ENCODE peak calls at places on chromosomes 1 and 21, in four cellular contexts. One of them, this sample, is unnamed.

GRCh38 chr1:2230781-2231666 is 2.9 kb downstream of the SKI start:
- DNase-seq in glutamatergic neuron: peak
- DNase-seq in heart right ventricle: no peak
- DNase-seq in epithelial cell of proximal tubule: no peak
- DNase-seq in this sample: no peak

GRCh38 chr1:39110325-39110851 is 84.2 kb downstream of the NDUFS5 start:
- DNase-seq in glutamatergic neuron: no peak
- DNase-seq in heart right ventricle: no peak
- DNase-seq in epithelial cell of proximal tubule: peak
- DNase-seq in this sample: no peak

GRCh38 chr1:201418461-201418860 is 3.1 kb downstream of the TNNI1 start:
- DNase-seq in glutamatergic neuron: no peak
- DNase-seq in heart right ventricle: no peak
- DNase-seq in epithelial cell of proximal tubule: no peak
- DNase-seq in this sample: no peak

GRCh38 chr1:29500651-29501050 is 264.3 kb downstream of the PTPRU start:
- DNase-seq in glutamatergic neuron: no peak
- DNase-seq in heart right ventricle: no peak
- DNase-seq in epithelial cell of proximal tubule: no peak
- DNase-seq in this sample: no peak

GRCh38 chr1:184558691-184559090 is 171.9 kb downstream of the C1orf21 start:
- DNase-seq in glutamatergic neuron: no peak
- DNase-seq in heart right ventricle: no peak
- DNase-seq in epithelial cell of proximal tubule: no peak
- DNase-seq in this sample: no peak

GRCh38 chr1:33029921-33030320 is 6.8 kb downstream of the AK2 start:
- DNase-seq in glutamatergic neuron: no peak
- DNase-seq in heart right ventricle: no peak
- DNase-seq in epithelial cell of proximal tubule: no peak
- DNase-seq in this sample: no peak

GRCh38 chr1:109767596-109768334 is 4.0 kb upstream of the EPS8L3 start:
- DNase-seq in glutamatergic neuron: peak
- DNase-seq in heart right ventricle: no peak
- DNase-seq in epithelial cell of proximal tubule: no peak
- DNase-seq in this sample: peak

GRCh38 chr1:156471496-156472490 is 28.8 kb downstream of the MEF2D start:
- DNase-seq in glutamatergic neuron: no peak
- DNase-seq in heart right ventricle: peak
- DNase-seq in epithelial cell of proximal tubule: no peak
- DNase-seq in this sample: no peak

GRCh38 chr1:176820292-176821056 is 344.0 kb downstream of the ASTN1 start:
- DNase-seq in glutamatergic neuron: no peak
- DNase-seq in heart right ventricle: no peak
- DNase-seq in epithelial cell of proximal tubule: no peak
- DNase-seq in this sample: no peak

GRCh38 chr1:14602131-14602530 is 3.6 kb downstream of the KAZN start:
- DNase-seq in glutamatergic neuron: no peak
- DNase-seq in heart right ventricle: peak
- DNase-seq in epithelial cell of proximal tubule: peak
- DNase-seq in this sample: peak

GRCh38 chr1:96076589-96076988 is 645.0 kb upstream of the PTBP2 start:
- DNase-seq in glutamatergic neuron: no peak
- DNase-seq in heart right ventricle: no peak
- DNase-seq in epithelial cell of proximal tubule: no peak
- DNase-seq in this sample: no peak

GRCh38 chr1:19765623-19766022 is 34.1 kb downstream of the TMCO4 start:
- DNase-seq in glutamatergic neuron: no peak
- DNase-seq in heart right ventricle: no peak
- DNase-seq in epithelial cell of proximal tubule: peak
- DNase-seq in this sample: no peak

GRCh38 chr1:154324669-154325582 is at the start of gene ATP8B2:
- DNase-seq in glutamatergic neuron: peak
- DNase-seq in heart right ventricle: peak
- DNase-seq in epithelial cell of proximal tubule: no peak
- DNase-seq in this sample: peak

GRCh38 chr1:182391028-182391361 is 595 bp downstream of the GLUL start:
- DNase-seq in glutamatergic neuron: peak
- DNase-seq in heart right ventricle: no peak
- DNase-seq in epithelial cell of proximal tubule: no peak
- DNase-seq in this sample: no peak

GRCh38 chr1:239817801-239818200 is 273.9 kb upstream of the FMN2 start:
- DNase-seq in glutamatergic neuron: no peak
- DNase-seq in heart right ventricle: no peak
- DNase-seq in epithelial cell of proximal tubule: no peak
- DNase-seq in this sample: no peak

GRCh38 chr21:34344584-34344983 is 19.2 kb upstream of the KCNE2 start:
- DNase-seq in glutamatergic neuron: no peak
- DNase-seq in heart right ventricle: no peak
- DNase-seq in epithelial cell of proximal tubule: no peak
- DNase-seq in this sample: no peak

GRCh38 chr1:29698033-29698432 is 461.7 kb downstream of the PTPRU start:
- DNase-seq in glutamatergic neuron: peak
- DNase-seq in heart right ventricle: no peak
- DNase-seq in epithelial cell of proximal tubule: no peak
- DNase-seq in this sample: peak

GRCh38 chr1:1358433-1359201 is at the start of gene MXRA8:
- DNase-seq in glutamatergic neuron: peak
- DNase-seq in heart right ventricle: peak
- DNase-seq in epithelial cell of proximal tubule: no peak
- DNase-seq in this sample: peak

GRCh38 chr21:34544032-34544496 is 32.1 kb upstream of the KCNE1 start:
- DNase-seq in glutamatergic neuron: peak
- DNase-seq in heart right ventricle: peak
- DNase-seq in epithelial cell of proximal tubule: peak
- DNase-seq in this sample: no peak

GRCh38 chr1:223189903-223190724 is 47.1 kb upstream of the TLR5 start:
- DNase-seq in glutamatergic neuron: no peak
- DNase-seq in heart right ventricle: no peak
- DNase-seq in epithelial cell of proximal tubule: no peak
- DNase-seq in this sample: no peak

GRCh38 chr1:27605796-27606707 is 2.1 kb upstream of the AHDC1 start:
- DNase-seq in glutamatergic neuron: peak
- DNase-seq in heart right ventricle: peak
- DNase-seq in epithelial cell of proximal tubule: no peak
- DNase-seq in this sample: no peak

GRCh38 chr1:38009088-38009840 is 3.3 kb upstream of the UTP11 start:
- DNase-seq in glutamatergic neuron: no peak
- DNase-seq in heart right ventricle: no peak
- DNase-seq in epithelial cell of proximal tubule: no peak
- DNase-seq in this sample: no peak

GRCh38 chr1:243942196-243943150 is 92.4 kb upstream of the AKT3 start:
- DNase-seq in glutamatergic neuron: no peak
- DNase-seq in heart right ventricle: no peak
- DNase-seq in epithelial cell of proximal tubule: no peak
- DNase-seq in this sample: no peak

GRCh38 chr1:227926896-227927885 is 20.5 kb downstream of the WNT9A start:
- DNase-seq in glutamatergic neuron: peak
- DNase-seq in heart right ventricle: no peak
- DNase-seq in epithelial cell of proximal tubule: no peak
- DNase-seq in this sample: no peak

GRCh38 chr1:55585402-55585792 is 370.2 kb upstream of the USP24 start:
- DNase-seq in glutamatergic neuron: no peak
- DNase-seq in heart right ventricle: no peak
- DNase-seq in epithelial cell of proximal tubule: no peak
- DNase-seq in this sample: no peak

GRCh38 chr1:61452354-61452990 is 272.5 kb downstream of the TM2D1 start:
- DNase-seq in glutamatergic neuron: no peak
- DNase-seq in heart right ventricle: no peak
- DNase-seq in epithelial cell of proximal tubule: no peak
- DNase-seq in this sample: no peak

GRCh38 chr1:239387304-239388231 is 1.2 kb downstream of the CHRM3 start:
- DNase-seq in glutamatergic neuron: peak
- DNase-seq in heart right ventricle: no peak
- DNase-seq in epithelial cell of proximal tubule: no peak
- DNase-seq in this sample: peak

GRCh38 chr1:224852901-224853568 is 76.4 kb upstream of the DNAH14 start:
- DNase-seq in glutamatergic neuron: no peak
- DNase-seq in heart right ventricle: no peak
- DNase-seq in epithelial cell of proximal tubule: peak
- DNase-seq in this sample: no peak

GRCh38 chr1:40421348-40421693 is 29.0 kb upstream of the ZFP69B start:
- DNase-seq in glutamatergic neuron: no peak
- DNase-seq in heart right ventricle: no peak
- DNase-seq in epithelial cell of proximal tubule: no peak
- DNase-seq in this sample: no peak

GRCh38 chr1:59169703-59170102 is 127.2 kb upstream of the FGGY start:
- DNase-seq in glutamatergic neuron: no peak
- DNase-seq in heart right ventricle: no peak
- DNase-seq in epithelial cell of proximal tubule: no peak
- DNase-seq in this sample: no peak

GRCh38 chr1:235060607-235061470 is 67.8 kb downstream of the TOMM20 start:
- DNase-seq in glutamatergic neuron: no peak
- DNase-seq in heart right ventricle: no peak
- DNase-seq in epithelial cell of proximal tubule: no peak
- DNase-seq in this sample: no peak

GRCh38 chr1:247415423-247416361 is at the start of gene NLRP3:
- DNase-seq in glutamatergic neuron: no peak
- DNase-seq in heart right ventricle: peak
- DNase-seq in epithelial cell of proximal tubule: peak
- DNase-seq in this sample: no peak

GRCh38 chr1:151131832-151132675 is 14.4 kb downstream of the SEMA6C start:
- DNase-seq in glutamatergic neuron: peak
- DNase-seq in heart right ventricle: no peak
- DNase-seq in epithelial cell of proximal tubule: no peak
- DNase-seq in this sample: no peak

GRCh38 chr21:34519694-34520093 is 7.7 kb upstream of the KCNE1 start:
- DNase-seq in glutamatergic neuron: no peak
- DNase-seq in heart right ventricle: no peak
- DNase-seq in epithelial cell of proximal tubule: no peak
- DNase-seq in this sample: no peak

GRCh38 chr1:179337942-179338560 is 27.7 kb upstream of the AXDND1 start:
- DNase-seq in glutamatergic neuron: no peak
- DNase-seq in heart right ventricle: no peak
- DNase-seq in epithelial cell of proximal tubule: no peak
- DNase-seq in this sample: no peak

GRCh38 chr1:94550800-94551241 is 9.3 kb upstream of the F3 start:
- DNase-seq in glutamatergic neuron: no peak
- DNase-seq in heart right ventricle: no peak
- DNase-seq in epithelial cell of proximal tubule: no peak
- DNase-seq in this sample: no peak

GRCh38 chr1:184065559-184065958 is 14.0 kb downstream of the TSEN15 start:
- DNase-seq in glutamatergic neuron: no peak
- DNase-seq in heart right ventricle: no peak
- DNase-seq in epithelial cell of proximal tubule: no peak
- DNase-seq in this sample: no peak

GRCh38 chr1:180953291-180953747 is 40.6 kb downstream of the KIAA1614 start:
- DNase-seq in glutamatergic neuron: no peak
- DNase-seq in heart right ventricle: no peak
- DNase-seq in epithelial cell of proximal tubule: no peak
- DNase-seq in this sample: no peak

GRCh38 chr1:87250336-87250735 is 78.3 kb upstream of the LMO4 start:
- DNase-seq in glutamatergic neuron: no peak
- DNase-seq in heart right ventricle: no peak
- DNase-seq in epithelial cell of proximal tubule: no peak
- DNase-seq in this sample: no peak
- TF ChIP-seq CTCF in glutamatergic neuron: no peak
- TF ChIP-seq CTCF in heart right ventricle: no peak
- TF ChIP-seq CTCF in epithelial cell of proximal tubule: no peak
- TF ChIP-seq CTCF in this sample: no peak

GRCh38 chr1:204516180-204516879 is at the start of gene MDM4:
- DNase-seq in glutamatergic neuron: peak
- DNase-seq in heart right ventricle: peak
- DNase-seq in epithelial cell of proximal tubule: peak
- DNase-seq in this sample: peak
- TF ChIP-seq CTCF in glutamatergic neuron: no peak
- TF ChIP-seq CTCF in heart right ventricle: no peak
- TF ChIP-seq CTCF in epithelial cell of proximal tubule: no peak
- TF ChIP-seq CTCF in this sample: no peak

GRCh38 chr1:107740574-107740973 is 224.4 kb downstream of the VAV3 start:
- DNase-seq in glutamatergic neuron: no peak
- DNase-seq in heart right ventricle: no peak
- DNase-seq in epithelial cell of proximal tubule: no peak
- DNase-seq in this sample: no peak

GRCh38 chr1:107739183-107739582 is 225.8 kb downstream of the VAV3 start:
- DNase-seq in glutamatergic neuron: no peak
- DNase-seq in heart right ventricle: no peak
- DNase-seq in epithelial cell of proximal tubule: no peak
- DNase-seq in this sample: no peak

GRCh38 chr1:107741242-107741641 is 223.7 kb downstream of the VAV3 start:
- DNase-seq in glutamatergic neuron: no peak
- DNase-seq in heart right ventricle: no peak
- DNase-seq in epithelial cell of proximal tubule: no peak
- DNase-seq in this sample: no peak

GRCh38 chr1:107739651-107740050 is 225.3 kb downstream of the VAV3 start:
- DNase-seq in glutamatergic neuron: no peak
- DNase-seq in heart right ventricle: no peak
- DNase-seq in epithelial cell of proximal tubule: no peak
- DNase-seq in this sample: no peak
- TF ChIP-seq CTCF in glutamatergic neuron: no peak
- TF ChIP-seq CTCF in heart right ventricle: no peak
- TF ChIP-seq CTCF in epithelial cell of proximal tubule: peak
- TF ChIP-seq CTCF in this sample: no peak

GRCh38 chr1:44694863-44695478 is 20.5 kb downstream of the ARMH1 start:
- DNase-seq in glutamatergic neuron: no peak
- DNase-seq in heart right ventricle: no peak
- DNase-seq in epithelial cell of proximal tubule: no peak
- DNase-seq in this sample: no peak
- TF ChIP-seq CTCF in glutamatergic neuron: no peak
- TF ChIP-seq CTCF in heart right ventricle: no peak
- TF ChIP-seq CTCF in epithelial cell of proximal tubule: no peak
- TF ChIP-seq CTCF in this sample: no peak

GRCh38 chr1:245797592-245798366 is 643.0 kb downstream of the KIF26B start:
- DNase-seq in glutamatergic neuron: peak
- DNase-seq in heart right ventricle: no peak
- DNase-seq in epithelial cell of proximal tubule: no peak
- DNase-seq in this sample: no peak
- TF ChIP-seq CTCF in glutamatergic neuron: peak
- TF ChIP-seq CTCF in heart right ventricle: peak
- TF ChIP-seq CTCF in epithelial cell of proximal tubule: peak
- TF ChIP-seq CTCF in this sample: peak

GRCh38 chr1:67700692-67701410 is 15.8 kb downstream of the GADD45A start:
- DNase-seq in glutamatergic neuron: peak
- DNase-seq in heart right ventricle: peak
- DNase-seq in epithelial cell of proximal tubule: no peak
- DNase-seq in this sample: no peak
- TF ChIP-seq CTCF in glutamatergic neuron: no peak
- TF ChIP-seq CTCF in heart right ventricle: peak
- TF ChIP-seq CTCF in epithelial cell of proximal tubule: peak
- TF ChIP-seq CTCF in this sample: no peak

DNA sequence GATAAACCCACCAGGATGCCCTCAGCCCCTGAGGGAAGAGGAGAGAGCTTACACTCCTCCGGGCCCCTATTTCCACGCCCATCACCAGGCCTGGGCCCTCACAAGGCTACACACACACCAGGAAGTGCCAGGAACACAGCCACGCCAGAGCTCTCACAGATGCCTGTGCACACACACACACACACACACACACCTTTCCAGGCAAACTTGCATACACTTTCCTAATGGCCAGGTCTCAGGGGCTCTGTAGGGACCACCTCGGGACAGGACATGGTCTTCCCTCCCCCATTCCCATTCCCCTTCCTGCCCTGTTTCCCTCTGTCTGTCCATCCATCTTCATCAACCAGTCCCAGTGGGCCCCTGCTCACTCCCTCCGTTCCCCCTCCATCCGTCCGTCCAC is 9.7 kb upstream of the EPHA2 start:
- DNase-seq in glutamatergic neuron: no peak
- DNase-seq in heart right ventricle: no peak
- DNase-seq in epithelial cell of proximal tubule: no peak
- DNase-seq in this sample: no peak
- TF ChIP-seq CTCF in glutamatergic neuron: no peak
- TF ChIP-seq CTCF in heart right ventricle: no peak
- TF ChIP-seq CTCF in epithelial cell of proximal tubule: no peak
- TF ChIP-seq CTCF in this sample: no peak

This sample was measured in mesothelial cell of epicardium.